ENCODE peak calls at places on chromosomes 11 and 22, in eight cellular contexts. One of them, this sample, is unnamed. For H3K9me3, the result is how much of the 10 kb centered on the place peaks cover.

GRCh38 chr22:28999510-29000224 is 62.0 kb downstream of the C22orf31 start:
- DNase-seq in adrenal gland: no peak
- DNase-seq in endothelial cell of umbilical vein: no peak
- DNase-seq in right lobe of liver: no peak
- DNase-seq in tibial artery: no peak
- DNase-seq in left lung: no peak
- DNase-seq in CD8-positive, alpha-beta memory T cell: no peak
- DNase-seq in cardiac muscle cell: no peak
- DNase-seq in this sample: no peak

GRCh38 chr11:115820026-115820425 is 315.8 kb upstream of the CADM1 start:
- DNase-seq in adrenal gland: no peak
- DNase-seq in endothelial cell of umbilical vein: no peak
- DNase-seq in right lobe of liver: no peak
- DNase-seq in tibial artery: no peak
- DNase-seq in left lung: no peak
- DNase-seq in CD8-positive, alpha-beta memory T cell: no peak
- DNase-seq in cardiac muscle cell: no peak
- DNase-seq in this sample: no peak

GRCh38 chr22:27372969-27373670 is 428.4 kb downstream of the MN1 start:
- DNase-seq in adrenal gland: no peak
- DNase-seq in endothelial cell of umbilical vein: peak
- DNase-seq in right lobe of liver: no peak
- DNase-seq in tibial artery: no peak
- DNase-seq in left lung: no peak
- DNase-seq in CD8-positive, alpha-beta memory T cell: no peak
- DNase-seq in cardiac muscle cell: no peak
- DNase-seq in this sample: peak

GRCh38 chr11:34318111-34319037 is 39.4 kb downstream of the ABTB2 start:
- DNase-seq in adrenal gland: no peak
- DNase-seq in endothelial cell of umbilical vein: no peak
- DNase-seq in right lobe of liver: no peak
- DNase-seq in tibial artery: no peak
- DNase-seq in left lung: no peak
- DNase-seq in CD8-positive, alpha-beta memory T cell: no peak
- DNase-seq in cardiac muscle cell: peak
- DNase-seq in this sample: peak

GRCh38 chr11:87804176-87804575 is 371.1 kb downstream of the RAB38 start:
- DNase-seq in adrenal gland: no peak
- DNase-seq in endothelial cell of umbilical vein: no peak
- DNase-seq in right lobe of liver: no peak
- DNase-seq in tibial artery: no peak
- DNase-seq in left lung: no peak
- DNase-seq in CD8-positive, alpha-beta memory T cell: no peak
- DNase-seq in cardiac muscle cell: no peak
- DNase-seq in this sample: no peak

GRCh38 chr11:3218483-3219280 is at the start of gene MRGPRG:
- DNase-seq in adrenal gland: peak
- DNase-seq in endothelial cell of umbilical vein: no peak
- DNase-seq in right lobe of liver: peak
- DNase-seq in tibial artery: peak
- DNase-seq in left lung: no peak
- DNase-seq in CD8-positive, alpha-beta memory T cell: no peak
- DNase-seq in cardiac muscle cell: no peak
- DNase-seq in this sample: peak

GRCh38 chr11:10418259-10418949 is 36.7 kb upstream of the AMPD3 start:
- DNase-seq in adrenal gland: no peak
- DNase-seq in endothelial cell of umbilical vein: no peak
- DNase-seq in right lobe of liver: no peak
- DNase-seq in tibial artery: no peak
- DNase-seq in left lung: no peak
- DNase-seq in CD8-positive, alpha-beta memory T cell: no peak
- DNase-seq in cardiac muscle cell: peak
- DNase-seq in this sample: no peak

GRCh38 chr11:101721270-101721669 is 137.5 kb upstream of the TRPC6 start:
- DNase-seq in adrenal gland: peak
- DNase-seq in endothelial cell of umbilical vein: no peak
- DNase-seq in right lobe of liver: no peak
- DNase-seq in tibial artery: no peak
- DNase-seq in left lung: peak
- DNase-seq in CD8-positive, alpha-beta memory T cell: no peak
- DNase-seq in cardiac muscle cell: no peak
- DNase-seq in this sample: no peak

GRCh38 chr11:48123249-48123875 is 93.2 kb upstream of the OR4B1 start:
- DNase-seq in adrenal gland: no peak
- DNase-seq in endothelial cell of umbilical vein: peak
- DNase-seq in right lobe of liver: no peak
- DNase-seq in tibial artery: no peak
- DNase-seq in left lung: no peak
- DNase-seq in CD8-positive, alpha-beta memory T cell: no peak
- DNase-seq in cardiac muscle cell: no peak
- DNase-seq in this sample: no peak

GRCh38 chr11:96817488-96817887 is 427.7 kb downstream of the JRKL start:
- DNase-seq in adrenal gland: no peak
- DNase-seq in endothelial cell of umbilical vein: no peak
- DNase-seq in right lobe of liver: no peak
- DNase-seq in tibial artery: no peak
- DNase-seq in left lung: no peak
- DNase-seq in CD8-positive, alpha-beta memory T cell: no peak
- DNase-seq in cardiac muscle cell: peak
- DNase-seq in this sample: no peak

GRCh38 chr11:134950692-134951304 is 538.8 kb upstream of the B3GAT1 start:
- DNase-seq in adrenal gland: no peak
- DNase-seq in endothelial cell of umbilical vein: peak
- DNase-seq in right lobe of liver: no peak
- DNase-seq in tibial artery: no peak
- DNase-seq in left lung: no peak
- DNase-seq in CD8-positive, alpha-beta memory T cell: no peak
- DNase-seq in cardiac muscle cell: peak
- DNase-seq in this sample: no peak

GRCh38 chr11:62413060-62413696 is 5.7 kb upstream of the SCGB1A1 start:
- DNase-seq in adrenal gland: no peak
- DNase-seq in endothelial cell of umbilical vein: no peak
- DNase-seq in right lobe of liver: no peak
- DNase-seq in tibial artery: no peak
- DNase-seq in left lung: no peak
- DNase-seq in CD8-positive, alpha-beta memory T cell: no peak
- DNase-seq in cardiac muscle cell: no peak
- DNase-seq in this sample: no peak

GRCh38 chr11:130585545-130585944 is 137.1 kb downstream of the ADAMTS15 start:
- DNase-seq in adrenal gland: no peak
- DNase-seq in endothelial cell of umbilical vein: no peak
- DNase-seq in right lobe of liver: no peak
- DNase-seq in tibial artery: no peak
- DNase-seq in left lung: no peak
- DNase-seq in CD8-positive, alpha-beta memory T cell: no peak
- DNase-seq in cardiac muscle cell: peak
- DNase-seq in this sample: no peak

GRCh38 chr11:96065379-96065778 is 141.5 kb upstream of the MTMR2 start:
- DNase-seq in adrenal gland: no peak
- DNase-seq in endothelial cell of umbilical vein: no peak
- DNase-seq in right lobe of liver: no peak
- DNase-seq in tibial artery: no peak
- DNase-seq in left lung: no peak
- DNase-seq in CD8-positive, alpha-beta memory T cell: no peak
- DNase-seq in cardiac muscle cell: no peak
- DNase-seq in this sample: no peak

GRCh38 chr11:110435780-110436717 is 6.3 kb downstream of the FDX1 start:
- DNase-seq in adrenal gland: no peak
- DNase-seq in endothelial cell of umbilical vein: no peak
- DNase-seq in right lobe of liver: no peak
- DNase-seq in tibial artery: no peak
- DNase-seq in left lung: no peak
- DNase-seq in CD8-positive, alpha-beta memory T cell: no peak
- DNase-seq in cardiac muscle cell: peak
- DNase-seq in this sample: no peak

GRCh38 chr11:106409681-106410080 is 332.2 kb downstream of the AASDHPPT start:
- DNase-seq in adrenal gland: no peak
- DNase-seq in endothelial cell of umbilical vein: no peak
- DNase-seq in right lobe of liver: no peak
- DNase-seq in tibial artery: no peak
- DNase-seq in left lung: no peak
- DNase-seq in CD8-positive, alpha-beta memory T cell: no peak
- DNase-seq in cardiac muscle cell: no peak
- DNase-seq in this sample: no peak

GRCh38 chr11:123904932-123905331 is 3.0 kb downstream of the OR8D4 start:
- DNase-seq in adrenal gland: no peak
- DNase-seq in endothelial cell of umbilical vein: no peak
- DNase-seq in right lobe of liver: no peak
- DNase-seq in tibial artery: no peak
- DNase-seq in left lung: no peak
- DNase-seq in CD8-positive, alpha-beta memory T cell: no peak
- DNase-seq in cardiac muscle cell: no peak
- DNase-seq in this sample: no peak

GRCh38 chr11:55481416-55481815 is 72.9 kb upstream of the OR4C15 start:
- DNase-seq in adrenal gland: no peak
- DNase-seq in endothelial cell of umbilical vein: no peak
- DNase-seq in right lobe of liver: no peak
- DNase-seq in tibial artery: no peak
- DNase-seq in left lung: no peak
- DNase-seq in CD8-positive, alpha-beta memory T cell: no peak
- DNase-seq in cardiac muscle cell: no peak
- DNase-seq in this sample: no peak
- H3K9me3 ChIP-seq in adrenal gland: under half
- H3K9me3 ChIP-seq in endothelial cell of umbilical vein: under half
- H3K9me3 ChIP-seq in right lobe of liver: under half
- H3K9me3 ChIP-seq in tibial artery: under half
- H3K9me3 ChIP-seq in left lung: under half
- H3K9me3 ChIP-seq in CD8-positive, alpha-beta memory T cell: under half
- H3K9me3 ChIP-seq in cardiac muscle cell: under half
- H3K9me3 ChIP-seq in this sample: under half

GRCh38 chr11:118155781-118156530 is 3.3 kb upstream of the SCN4B start:
- DNase-seq in adrenal gland: no peak
- DNase-seq in endothelial cell of umbilical vein: no peak
- DNase-seq in right lobe of liver: no peak
- DNase-seq in tibial artery: no peak
- DNase-seq in left lung: no peak
- DNase-seq in CD8-positive, alpha-beta memory T cell: no peak
- DNase-seq in cardiac muscle cell: no peak
- DNase-seq in this sample: no peak

GRCh38 chr11:118152552-118153471 is at the start of gene SCN4B:
- DNase-seq in adrenal gland: peak
- DNase-seq in endothelial cell of umbilical vein: peak
- DNase-seq in right lobe of liver: no peak
- DNase-seq in tibial artery: no peak
- DNase-seq in left lung: peak
- DNase-seq in CD8-positive, alpha-beta memory T cell: peak
- DNase-seq in cardiac muscle cell: peak
- DNase-seq in this sample: no peak

GRCh38 chr11:118152020-118152551 is 537 bp downstream of the SCN4B start:
- DNase-seq in adrenal gland: no peak
- DNase-seq in endothelial cell of umbilical vein: no peak
- DNase-seq in right lobe of liver: no peak
- DNase-seq in tibial artery: no peak
- DNase-seq in left lung: no peak
- DNase-seq in CD8-positive, alpha-beta memory T cell: no peak
- DNase-seq in cardiac muscle cell: no peak
- DNase-seq in this sample: no peak

GRCh38 chr11:118153516-118153915 is 893 bp upstream of the SCN4B start:
- DNase-seq in adrenal gland: no peak
- DNase-seq in endothelial cell of umbilical vein: no peak
- DNase-seq in right lobe of liver: no peak
- DNase-seq in tibial artery: no peak
- DNase-seq in left lung: no peak
- DNase-seq in CD8-positive, alpha-beta memory T cell: no peak
- DNase-seq in cardiac muscle cell: no peak
- DNase-seq in this sample: no peak

DNA sequence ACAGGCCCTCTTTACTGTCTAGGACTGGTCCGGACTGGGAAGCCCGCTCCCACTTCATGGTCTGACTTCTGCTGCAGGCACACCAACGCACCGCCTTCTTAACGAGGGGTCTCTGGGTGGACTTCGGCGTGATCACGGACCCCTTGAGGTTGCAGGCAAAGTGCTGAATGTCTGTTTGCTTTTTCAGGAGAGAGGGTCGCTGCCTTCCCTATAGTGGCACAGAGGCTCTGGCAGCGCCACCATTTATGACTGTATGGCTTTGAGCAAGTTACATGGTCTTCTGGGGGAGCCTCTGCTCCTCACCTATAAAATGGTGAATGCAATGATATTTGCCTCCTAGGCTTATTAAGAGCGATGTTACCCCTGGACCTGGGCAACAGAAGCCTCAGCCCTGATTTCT is 1.4 kb upstream of the SCN4B start:
- DNase-seq in adrenal gland: no peak
- DNase-seq in endothelial cell of umbilical vein: no peak
- DNase-seq in right lobe of liver: no peak
- DNase-seq in tibial artery: no peak
- DNase-seq in left lung: no peak
- DNase-seq in CD8-positive, alpha-beta memory T cell: no peak
- DNase-seq in cardiac muscle cell: no peak
- DNase-seq in this sample: no peak
- H3K4me3 ChIP-seq in adrenal gland: no peak
- H3K4me3 ChIP-seq in endothelial cell of umbilical vein: no peak
- H3K4me3 ChIP-seq in right lobe of liver: no peak
- H3K4me3 ChIP-seq in tibial artery: no peak
- H3K4me3 ChIP-seq in left lung: no peak
- H3K4me3 ChIP-seq in CD8-positive, alpha-beta memory T cell: no peak
- H3K4me3 ChIP-seq in cardiac muscle cell: no peak
- H3K4me3 ChIP-seq in this sample: no peak

GRCh38 chr11:42200311-42200710 is 740.9 kb upstream of the LRRC4C start:
- DNase-seq in adrenal gland: no peak
- DNase-seq in endothelial cell of umbilical vein: no peak
- DNase-seq in right lobe of liver: no peak
- DNase-seq in tibial artery: no peak
- DNase-seq in left lung: no peak
- DNase-seq in CD8-positive, alpha-beta memory T cell: no peak
- DNase-seq in cardiac muscle cell: no peak
- DNase-seq in this sample: no peak
- H3K9me3 ChIP-seq in adrenal gland: under half
- H3K9me3 ChIP-seq in endothelial cell of umbilical vein: under half
- H3K9me3 ChIP-seq in right lobe of liver: under half
- H3K9me3 ChIP-seq in tibial artery: under half
- H3K9me3 ChIP-seq in left lung: under half
- H3K9me3 ChIP-seq in CD8-positive, alpha-beta memory T cell: under half
- H3K9me3 ChIP-seq in cardiac muscle cell: under half
- H3K9me3 ChIP-seq in this sample: under half

GRCh38 chr11:70079691-70080090 is 1.6 kb downstream of the ANO1 start:
- DNase-seq in adrenal gland: no peak
- DNase-seq in endothelial cell of umbilical vein: no peak
- DNase-seq in right lobe of liver: no peak
- DNase-seq in tibial artery: peak
- DNase-seq in left lung: no peak
- DNase-seq in CD8-positive, alpha-beta memory T cell: no peak
- DNase-seq in cardiac muscle cell: no peak
- DNase-seq in this sample: no peak
- H3K4me3 ChIP-seq in adrenal gland: no peak
- H3K4me3 ChIP-seq in endothelial cell of umbilical vein: no peak
- H3K4me3 ChIP-seq in right lobe of liver: no peak
- H3K4me3 ChIP-seq in tibial artery: peak
- H3K4me3 ChIP-seq in left lung: no peak
- H3K4me3 ChIP-seq in CD8-positive, alpha-beta memory T cell: no peak
- H3K4me3 ChIP-seq in cardiac muscle cell: no peak
- H3K4me3 ChIP-seq in this sample: no peak

DNA sequence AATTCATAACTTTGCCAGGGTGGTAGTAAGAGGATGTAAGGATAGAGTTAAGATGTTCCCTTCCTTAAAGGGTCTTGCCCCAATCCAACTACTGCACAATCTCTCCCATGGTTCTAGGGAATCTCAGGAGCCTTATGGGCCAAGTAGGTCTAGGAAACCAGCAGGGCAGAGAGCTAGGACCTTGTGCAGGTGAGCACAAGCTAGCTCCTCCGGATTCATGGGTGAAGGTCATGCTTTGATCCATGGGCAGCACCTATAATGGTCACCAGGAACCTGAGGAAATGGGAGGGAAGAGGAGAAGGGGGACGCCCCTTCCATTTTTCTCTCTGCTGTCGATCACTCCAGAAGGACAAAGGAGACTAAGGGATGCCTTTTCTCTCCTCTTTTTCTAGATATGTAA is 16.8 kb downstream of the KCNJ11 start:
- DNase-seq in adrenal gland: no peak
- DNase-seq in endothelial cell of umbilical vein: no peak
- DNase-seq in right lobe of liver: no peak
- DNase-seq in tibial artery: no peak
- DNase-seq in left lung: no peak
- DNase-seq in CD8-positive, alpha-beta memory T cell: no peak
- DNase-seq in cardiac muscle cell: peak
- DNase-seq in this sample: no peak
- H3K9me3 ChIP-seq in adrenal gland: half or more
- H3K9me3 ChIP-seq in endothelial cell of umbilical vein: under half
- H3K9me3 ChIP-seq in right lobe of liver: under half
- H3K9me3 ChIP-seq in tibial artery: under half
- H3K9me3 ChIP-seq in left lung: half or more
- H3K9me3 ChIP-seq in CD8-positive, alpha-beta memory T cell: under half
- H3K9me3 ChIP-seq in cardiac muscle cell: under half
- H3K9me3 ChIP-seq in this sample: half or more

This sample was measured in mucosa of descending colon.